ENCODE peak calls at places on chromosomes 3 and 15, in seven cellular contexts. One of them, this sample, is unnamed.

GRCh38 chr3:78112266-78112665 is 1072.4 kb downstream of the ROBO2 start:
- DNase-seq in neural progenitor cell: no peak
- DNase-seq in HCT116: no peak
- DNase-seq in lower lobe of right lung: no peak
- DNase-seq in pancreas: no peak
- DNase-seq in cardiac muscle cell: no peak
- DNase-seq in adrenal gland: peak; percentile 39
- DNase-seq in this sample: no peak

GRCh38 chr3:184145120-184145524 is 10.0 kb downstream of the EIF2B5 start:
- DNase-seq in neural progenitor cell: peak; percentile 65
- DNase-seq in HCT116: no peak
- DNase-seq in lower lobe of right lung: peak; percentile 51
- DNase-seq in pancreas: no peak
- DNase-seq in cardiac muscle cell: peak; percentile 52
- DNase-seq in adrenal gland: peak; percentile 62
- DNase-seq in this sample: peak; percentile 76

GRCh38 chr3:35778201-35778600 is 138.9 kb downstream of the ARPP21 start:
- DNase-seq in neural progenitor cell: peak; percentile 31
- DNase-seq in HCT116: no peak
- DNase-seq in lower lobe of right lung: no peak
- DNase-seq in pancreas: no peak
- DNase-seq in cardiac muscle cell: peak; percentile 26
- DNase-seq in adrenal gland: no peak
- DNase-seq in this sample: no peak

GRCh38 chr15:40743921-40744809 is 10.9 kb downstream of the RMDN3 start:
- DNase-seq in neural progenitor cell: no peak
- DNase-seq in HCT116: no peak
- DNase-seq in lower lobe of right lung: no peak
- DNase-seq in pancreas: no peak
- DNase-seq in cardiac muscle cell: no peak
- DNase-seq in adrenal gland: no peak
- DNase-seq in this sample: peak; percentile 72

GRCh38 chr15:66675456-66675855 is 26.6 kb upstream of the SMAD6 start:
- DNase-seq in neural progenitor cell: no peak
- DNase-seq in HCT116: no peak
- DNase-seq in lower lobe of right lung: no peak
- DNase-seq in pancreas: no peak
- DNase-seq in cardiac muscle cell: no peak
- DNase-seq in adrenal gland: no peak
- DNase-seq in this sample: no peak

GRCh38 chr3:94234177-94234788 is 171.4 kb downstream of the NSUN3 start:
- DNase-seq in neural progenitor cell: peak; percentile 49
- DNase-seq in HCT116: peak; percentile 22
- DNase-seq in lower lobe of right lung: no peak
- DNase-seq in pancreas: no peak
- DNase-seq in cardiac muscle cell: peak; percentile 48
- DNase-seq in adrenal gland: peak; percentile 9
- DNase-seq in this sample: no peak

GRCh38 chr15:28900892-28901586 is 15.3 kb downstream of the APBA2 start:
- DNase-seq in neural progenitor cell: no peak
- DNase-seq in HCT116: no peak
- DNase-seq in lower lobe of right lung: no peak
- DNase-seq in pancreas: peak; percentile 37
- DNase-seq in cardiac muscle cell: no peak
- DNase-seq in adrenal gland: no peak
- DNase-seq in this sample: no peak

GRCh38 chr3:115321396-115321795 is 174.3 kb upstream of the ZBTB20 start:
- DNase-seq in neural progenitor cell: no peak
- DNase-seq in HCT116: no peak
- DNase-seq in lower lobe of right lung: no peak
- DNase-seq in pancreas: no peak
- DNase-seq in cardiac muscle cell: no peak
- DNase-seq in adrenal gland: no peak
- DNase-seq in this sample: no peak

GRCh38 chr15:51731549-51732267 is 5.7 kb downstream of the LYSMD2 start:
- DNase-seq in neural progenitor cell: no peak
- DNase-seq in HCT116: no peak
- DNase-seq in lower lobe of right lung: no peak
- DNase-seq in pancreas: no peak
- DNase-seq in cardiac muscle cell: no peak
- DNase-seq in adrenal gland: peak; percentile 41
- DNase-seq in this sample: no peak

GRCh38 chr3:177367783-177368182 is 170.5 kb upstream of the TBL1XR1 start:
- DNase-seq in neural progenitor cell: no peak
- DNase-seq in HCT116: no peak
- DNase-seq in lower lobe of right lung: no peak
- DNase-seq in pancreas: no peak
- DNase-seq in cardiac muscle cell: no peak
- DNase-seq in adrenal gland: no peak
- DNase-seq in this sample: no peak

GRCh38 chr15:48010321-48010720 is 110.5 kb upstream of the SLC24A5 start:
- DNase-seq in neural progenitor cell: no peak
- DNase-seq in HCT116: no peak
- DNase-seq in lower lobe of right lung: no peak
- DNase-seq in pancreas: no peak
- DNase-seq in cardiac muscle cell: no peak
- DNase-seq in adrenal gland: no peak
- DNase-seq in this sample: no peak

GRCh38 chr3:101722394-101723173 is 1.8 kb upstream of the CEP97 start:
- DNase-seq in neural progenitor cell: no peak
- DNase-seq in HCT116: no peak
- DNase-seq in lower lobe of right lung: no peak
- DNase-seq in pancreas: no peak
- DNase-seq in cardiac muscle cell: no peak
- DNase-seq in adrenal gland: peak; percentile 34
- DNase-seq in this sample: no peak

GRCh38 chr15:97009036-97009555 is 678.6 kb downstream of the NR2F2 start:
- DNase-seq in neural progenitor cell: no peak
- DNase-seq in HCT116: no peak
- DNase-seq in lower lobe of right lung: no peak
- DNase-seq in pancreas: no peak
- DNase-seq in cardiac muscle cell: no peak
- DNase-seq in adrenal gland: no peak
- DNase-seq in this sample: no peak

GRCh38 chr3:177124882-177125281 is 72.4 kb downstream of the TBL1XR1 start:
- DNase-seq in neural progenitor cell: no peak
- DNase-seq in HCT116: no peak
- DNase-seq in lower lobe of right lung: no peak
- DNase-seq in pancreas: no peak
- DNase-seq in cardiac muscle cell: no peak
- DNase-seq in adrenal gland: no peak
- DNase-seq in this sample: no peak

GRCh38 chr3:177596822-177597271 is 399.6 kb upstream of the TBL1XR1 start:
- DNase-seq in neural progenitor cell: no peak
- DNase-seq in HCT116: no peak
- DNase-seq in lower lobe of right lung: no peak
- DNase-seq in pancreas: no peak
- DNase-seq in cardiac muscle cell: no peak
- DNase-seq in adrenal gland: no peak
- DNase-seq in this sample: no peak

GRCh38 chr3:164194842-164195241 is 883.5 kb downstream of the SI start:
- DNase-seq in neural progenitor cell: peak; percentile 26
- DNase-seq in HCT116: no peak
- DNase-seq in lower lobe of right lung: no peak
- DNase-seq in pancreas: no peak
- DNase-seq in cardiac muscle cell: no peak
- DNase-seq in adrenal gland: no peak
- DNase-seq in this sample: no peak

GRCh38 chr3:17320266-17320665 is 422.2 kb downstream of the TBC1D5 start:
- DNase-seq in neural progenitor cell: no peak
- DNase-seq in HCT116: no peak
- DNase-seq in lower lobe of right lung: no peak
- DNase-seq in pancreas: no peak
- DNase-seq in cardiac muscle cell: no peak
- DNase-seq in adrenal gland: no peak
- DNase-seq in this sample: no peak
- H3K4me3 ChIP-seq in neural progenitor cell: no peak overlapping the region
- H3K4me3 ChIP-seq in HCT116: no peak overlapping the region
- H3K4me3 ChIP-seq in lower lobe of right lung: no peak overlapping the region
- H3K4me3 ChIP-seq in pancreas: no peak overlapping the region
- H3K4me3 ChIP-seq in cardiac muscle cell: no peak overlapping the region
- H3K4me3 ChIP-seq in adrenal gland: no peak overlapping the region
- H3K4me3 ChIP-seq in this sample: no peak overlapping the region

DNA sequence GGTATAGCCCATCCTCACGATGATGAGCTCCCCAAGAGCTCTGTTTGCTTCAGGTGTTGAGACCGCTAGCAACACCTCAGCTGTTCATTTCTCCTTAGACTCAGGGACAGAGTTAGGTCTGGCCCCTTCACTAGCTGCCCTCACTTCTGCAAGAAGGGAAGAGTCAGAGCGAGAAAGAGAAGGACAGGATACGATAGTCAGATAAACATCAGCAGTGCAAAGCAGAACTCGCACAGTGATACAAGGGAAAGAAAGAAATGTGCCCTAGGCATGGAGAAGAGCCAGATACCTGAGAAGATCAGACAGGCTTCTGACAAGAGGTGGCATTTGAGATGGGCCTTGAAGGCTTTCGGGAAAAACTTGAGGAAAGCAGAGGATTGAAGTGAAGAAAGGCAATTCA is 106.2 kb downstream of the PGPEP1L start:
- DNase-seq in neural progenitor cell: no peak
- DNase-seq in HCT116: no peak
- DNase-seq in lower lobe of right lung: no peak
- DNase-seq in pancreas: no peak
- DNase-seq in cardiac muscle cell: no peak
- DNase-seq in adrenal gland: no peak
- DNase-seq in this sample: no peak
- H3K4me1 ChIP-seq in neural progenitor cell: peaks cover 33% of the 10 kb centered on the region
- H3K4me1 ChIP-seq in HCT116: peaks cover 25% of the 10 kb centered on the region
- H3K4me1 ChIP-seq in lower lobe of right lung: peaks cover 14% of the 10 kb centered on the region
- H3K4me1 ChIP-seq in pancreas: peaks cover 2% of the 10 kb centered on the region
- H3K4me1 ChIP-seq in cardiac muscle cell: peaks cover 9% of the 10 kb centered on the region
- H3K4me1 ChIP-seq in adrenal gland: peaks cover 31% of the 10 kb centered on the region
- H3K4me1 ChIP-seq in this sample: peaks cover 4% of the 10 kb centered on the region

GRCh38 chr15:37098468-37099320 is 1.7 kb downstream of the MEIS2 start:
- DNase-seq in neural progenitor cell: peak; percentile 77
- DNase-seq in HCT116: no peak
- DNase-seq in lower lobe of right lung: no peak
- DNase-seq in pancreas: peak; percentile 74
- DNase-seq in cardiac muscle cell: no peak
- DNase-seq in adrenal gland: peak; percentile 42
- DNase-seq in this sample: peak; percentile 80
- H3K27ac ChIP-seq in neural progenitor cell: no peak overlapping the region
- H3K27ac ChIP-seq in HCT116: peak overlapping the region; percentile 87
- H3K27ac ChIP-seq in lower lobe of right lung: peak overlapping the region; percentile 82
- H3K27ac ChIP-seq in pancreas: peak overlapping the region; percentile 77
- H3K27ac ChIP-seq in cardiac muscle cell: peak overlapping the region; percentile 97
- H3K27ac ChIP-seq in adrenal gland: peak overlapping the region; percentile 96
- H3K27ac ChIP-seq in this sample: peak overlapping the region; percentile 90

GRCh38 chr15:94855409-94856266 is 624.3 kb downstream of the MCTP2 start:
- DNase-seq in neural progenitor cell: no peak
- DNase-seq in HCT116: no peak
- DNase-seq in lower lobe of right lung: no peak
- DNase-seq in pancreas: no peak
- DNase-seq in cardiac muscle cell: no peak
- DNase-seq in adrenal gland: no peak
- DNase-seq in this sample: no peak

GRCh38 chr15:94857466-94857865 is 626.1 kb downstream of the MCTP2 start:
- DNase-seq in neural progenitor cell: no peak
- DNase-seq in HCT116: no peak
- DNase-seq in lower lobe of right lung: no peak
- DNase-seq in pancreas: no peak
- DNase-seq in cardiac muscle cell: no peak
- DNase-seq in adrenal gland: no peak
- DNase-seq in this sample: no peak

GRCh38 chr15:94856267-94856854 is 625.0 kb downstream of the MCTP2 start:
- DNase-seq in neural progenitor cell: no peak
- DNase-seq in HCT116: no peak
- DNase-seq in lower lobe of right lung: no peak
- DNase-seq in pancreas: no peak
- DNase-seq in cardiac muscle cell: no peak
- DNase-seq in adrenal gland: no peak
- DNase-seq in this sample: no peak

GRCh38 chr15:94858011-94858410 is 626.6 kb downstream of the MCTP2 start:
- DNase-seq in neural progenitor cell: no peak
- DNase-seq in HCT116: no peak
- DNase-seq in lower lobe of right lung: no peak
- DNase-seq in pancreas: no peak
- DNase-seq in cardiac muscle cell: no peak
- DNase-seq in adrenal gland: no peak
- DNase-seq in this sample: no peak

GRCh38 chr15:94858449-94858848 is 627.1 kb downstream of the MCTP2 start:
- DNase-seq in neural progenitor cell: no peak
- DNase-seq in HCT116: no peak
- DNase-seq in lower lobe of right lung: no peak
- DNase-seq in pancreas: no peak
- DNase-seq in cardiac muscle cell: no peak
- DNase-seq in adrenal gland: no peak
- DNase-seq in this sample: no peak
- H3K4me3 ChIP-seq in neural progenitor cell: no peak overlapping the region
- H3K4me3 ChIP-seq in HCT116: no peak overlapping the region
- H3K4me3 ChIP-seq in lower lobe of right lung: no peak overlapping the region
- H3K4me3 ChIP-seq in pancreas: no peak overlapping the region
- H3K4me3 ChIP-seq in cardiac muscle cell: no peak overlapping the region
- H3K4me3 ChIP-seq in adrenal gland: no peak overlapping the region
- H3K4me3 ChIP-seq in this sample: no peak overlapping the region

GRCh38 chr15:58471341-58471740 is 39.5 kb downstream of the LIPC start:
- DNase-seq in neural progenitor cell: no peak
- DNase-seq in HCT116: no peak
- DNase-seq in lower lobe of right lung: no peak
- DNase-seq in pancreas: no peak
- DNase-seq in cardiac muscle cell: no peak
- DNase-seq in adrenal gland: no peak
- DNase-seq in this sample: no peak

GRCh38 chr15:58472221-58472620 is 40.4 kb downstream of the LIPC start:
- DNase-seq in neural progenitor cell: no peak
- DNase-seq in HCT116: no peak
- DNase-seq in lower lobe of right lung: no peak
- DNase-seq in pancreas: no peak
- DNase-seq in cardiac muscle cell: no peak
- DNase-seq in adrenal gland: no peak
- DNase-seq in this sample: no peak

GRCh38 chr15:58467121-58467721 is 35.4 kb downstream of the LIPC start:
- DNase-seq in neural progenitor cell: peak; percentile 4
- DNase-seq in HCT116: peak; percentile 75
- DNase-seq in lower lobe of right lung: no peak
- DNase-seq in pancreas: no peak
- DNase-seq in cardiac muscle cell: no peak
- DNase-seq in adrenal gland: no peak
- DNase-seq in this sample: no peak

GRCh38 chr15:58467722-58468436 is 36.1 kb downstream of the LIPC start:
- DNase-seq in neural progenitor cell: no peak
- DNase-seq in HCT116: peak; percentile 60
- DNase-seq in lower lobe of right lung: no peak
- DNase-seq in pancreas: no peak
- DNase-seq in cardiac muscle cell: no peak
- DNase-seq in adrenal gland: no peak
- DNase-seq in this sample: no peak

GRCh38 chr15:58469432-58470353 is 37.9 kb downstream of the LIPC start:
- DNase-seq in neural progenitor cell: peak; percentile 30
- DNase-seq in HCT116: peak; percentile 69
- DNase-seq in lower lobe of right lung: no peak
- DNase-seq in pancreas: no peak
- DNase-seq in cardiac muscle cell: no peak
- DNase-seq in adrenal gland: peak; percentile 76
- DNase-seq in this sample: no peak
- H3K4me1 ChIP-seq in neural progenitor cell: peaks cover 21% of the 10 kb centered on the region
- H3K4me1 ChIP-seq in HCT116: peaks cover 74% of the 10 kb centered on the region
- H3K4me1 ChIP-seq in lower lobe of right lung: peaks cover 23% of the 10 kb centered on the region
- H3K4me1 ChIP-seq in pancreas: no peaks in the 10 kb centered on the region
- H3K4me1 ChIP-seq in cardiac muscle cell: no peaks in the 10 kb centered on the region
- H3K4me1 ChIP-seq in adrenal gland: no peaks in the 10 kb centered on the region
- H3K4me1 ChIP-seq in this sample: peaks cover 9% of the 10 kb centered on the region

This sample was measured in right cardiac atrium.